ENCODE peak calls at places on chromosomes 1 and 21, in eight cellular contexts. G, F, M, L, J, T, Q and S are unnamed samples.

GRCh38 chr1:10681296-10682113 is 114.9 kb downstream of the CASZ1 start:
- DNase-seq in G (no peak), F (no peak), M (no peak), L (no peak), J (no peak), T (no peak), Q (no peak), S (no peak)

GRCh38 chr21:36630485-36631206 is 68.3 kb upstream of the SIM2 start:
- DNase-seq in G (peak), F (peak), M (peak), L (peak), J (peak), T (peak), Q (peak), S (peak)

GRCh38 chr1:28540651-28541050 is 12.2 kb upstream of the TRNAU1AP start:
- DNase-seq in G (no peak), F (no peak), M (no peak), L (no peak), J (no peak), T (no peak), Q (no peak), S (no peak)

GRCh38 chr1:198701766-198702539 is 63.1 kb downstream of the PTPRC start:
- DNase-seq in G (no peak), F (no peak), M (no peak), L (no peak), J (no peak), T (no peak), Q (no peak), S (no peak)

GRCh38 chr1:248892590-248892989 is 13.4 kb upstream of the PGBD2 start:
- DNase-seq in G (no peak), F (no peak), M (no peak), L (no peak), J (no peak), T (no peak), Q (no peak), S (no peak)

GRCh38 chr1:3261969-3262579 is 192.4 kb upstream of the ARHGEF16 start:
- DNase-seq in G (no peak), F (no peak), M (no peak), L (no peak), J (no peak), T (no peak), Q (no peak), S (no peak)

GRCh38 chr1:157154940-157155514 is 16.8 kb upstream of the ETV3 start:
- DNase-seq in G (peak), F (peak), M (no peak), L (peak), J (no peak), T (peak), Q (no peak), S (no peak)

GRCh38 chr1:206914138-206914537 is 7.6 kb downstream of the FCMR start:
- DNase-seq in G (no peak), F (no peak), M (no peak), L (no peak), J (no peak), T (no peak), Q (no peak), S (no peak)

GRCh38 chr1:2590233-2591141 is 3.9 kb downstream of the PRXL2B start:
- DNase-seq in G (no peak), F (no peak), M (no peak), L (peak), J (no peak), T (no peak), Q (no peak), S (no peak)

GRCh38 chr1:109091196-109092193 is 931 bp downstream of the TMEM167B start:
- DNase-seq in G (peak), F (peak), M (no peak), L (no peak), J (no peak), T (no peak), Q (no peak), S (peak)

GRCh38 chr1:109484519-109484975 is 842 bp downstream of the ATXN7L2 start:
- DNase-seq in G (no peak), F (no peak), M (no peak), L (no peak), J (no peak), T (no peak), Q (no peak), S (no peak)

GRCh38 chr1:194931166-194931565 is 1677.1 kb downstream of the KCNT2 start:
- DNase-seq in G (peak), F (no peak), M (no peak), L (no peak), J (no peak), T (no peak), Q (no peak), S (no peak)

GRCh38 chr1:30988045-30988444 is 77.5 kb downstream of the PUM1 start:
- DNase-seq in G (no peak), F (no peak), M (no peak), L (no peak), J (no peak), T (no peak), Q (no peak), S (no peak)

GRCh38 chr1:239909894-239910293 is 181.8 kb upstream of the FMN2 start:
- DNase-seq in G (peak), F (no peak), M (no peak), L (peak), J (no peak), T (no peak), Q (no peak), S (no peak)

GRCh38 chr21:45019887-45020537 is 54.4 kb upstream of the ADARB1 start:
- DNase-seq in G (no peak), F (no peak), M (no peak), L (peak), J (no peak), T (no peak), Q (peak), S (no peak)

DNA sequence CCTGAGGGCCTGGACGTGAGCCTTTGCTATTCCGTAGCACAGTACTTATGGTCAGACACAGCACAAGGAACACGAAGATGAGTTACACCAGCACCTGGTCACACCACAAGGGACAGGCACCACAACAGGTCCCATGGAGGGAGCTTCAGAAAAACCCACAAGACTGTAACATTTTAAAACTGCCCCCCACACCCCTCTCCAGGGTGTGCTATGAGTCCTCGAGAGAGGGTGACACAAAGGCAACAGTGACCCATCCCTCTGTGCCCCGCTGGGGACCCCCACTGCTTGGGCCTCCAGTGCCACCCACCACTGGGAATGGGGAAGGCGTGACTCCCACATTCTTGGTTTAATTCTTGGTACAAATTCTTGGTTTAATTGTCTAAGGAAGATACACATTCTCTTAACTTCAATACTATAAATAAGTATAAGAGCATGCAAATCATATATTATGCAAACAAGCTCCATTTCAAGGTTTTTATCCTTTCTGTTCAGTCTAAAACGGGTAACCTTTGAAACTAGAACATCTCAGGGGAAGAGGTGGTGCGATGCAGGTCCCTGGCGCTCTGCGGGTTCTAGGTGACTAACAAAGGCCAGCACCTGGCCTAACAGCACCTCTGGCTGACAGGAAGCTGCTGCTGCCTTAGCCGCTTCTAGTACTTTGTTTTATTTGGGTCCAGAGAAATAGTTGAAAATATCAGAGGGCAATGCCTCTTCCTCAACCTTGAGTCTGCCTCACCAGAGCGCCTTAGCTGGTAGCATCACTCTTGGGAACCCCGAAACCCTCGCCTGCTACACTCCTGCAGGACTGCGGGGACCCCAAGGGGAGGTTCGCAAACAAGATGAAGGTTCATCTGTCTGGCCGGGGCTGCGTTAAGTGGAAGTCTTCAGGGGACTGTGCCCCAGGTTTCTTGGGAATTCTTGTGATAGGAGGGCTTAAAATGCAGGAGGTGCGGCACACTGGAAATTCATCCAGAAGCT is 45.7 kb downstream of the PRDM15 start:
- DNase-seq in G (no peak), F (no peak), M (no peak), L (no peak), J (no peak), T (no peak), Q (no peak), S (no peak)
- H3K27ac ChIP-seq in G (no peak), F (no peak), M (no peak), L (no peak), J (no peak), T (no peak), Q (no peak), S (no peak)

DNA sequence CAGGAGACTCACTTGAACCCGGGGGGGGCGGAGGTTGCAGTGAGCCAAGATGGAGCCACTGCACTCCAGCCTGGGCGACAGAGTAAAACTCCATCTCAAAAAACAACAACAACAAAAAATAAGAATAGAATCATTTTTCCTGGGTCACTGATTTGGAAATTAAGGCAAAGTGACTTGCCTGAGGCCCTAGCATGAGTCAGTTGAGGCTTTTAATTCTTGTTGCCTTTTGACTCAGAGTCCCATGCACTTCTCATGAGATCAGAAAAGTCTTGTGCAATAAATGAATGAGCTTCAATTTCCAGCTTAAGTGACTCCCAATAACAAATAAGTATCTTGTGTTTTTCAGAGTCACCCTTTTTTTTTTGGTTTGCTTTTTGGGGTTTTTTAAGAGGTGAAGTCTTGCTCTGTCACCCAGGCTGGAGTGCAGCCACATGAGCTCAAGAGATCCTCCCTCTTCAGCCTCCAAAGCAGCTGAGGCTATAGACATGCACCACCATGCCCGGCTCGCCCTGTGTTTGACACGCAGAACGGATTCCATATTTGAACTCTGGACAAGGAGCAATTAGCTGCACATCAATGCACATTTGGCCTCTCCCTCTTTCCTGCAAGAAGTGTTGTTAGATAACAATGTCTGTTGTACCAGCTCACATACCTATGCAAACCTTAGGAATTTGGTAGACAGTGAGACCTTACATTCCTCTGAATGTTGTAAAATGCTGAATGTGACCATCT is 3.3 kb upstream of the PLEKHM2 start:
- DNase-seq in G (peak), F (no peak), M (no peak), L (no peak), J (no peak), T (peak), Q (no peak), S (no peak)
- H3K27ac ChIP-seq in G (peak), F (peak), M (no peak), L (no peak), J (no peak), T (peak), Q (peak), S (no peak)

DNA sequence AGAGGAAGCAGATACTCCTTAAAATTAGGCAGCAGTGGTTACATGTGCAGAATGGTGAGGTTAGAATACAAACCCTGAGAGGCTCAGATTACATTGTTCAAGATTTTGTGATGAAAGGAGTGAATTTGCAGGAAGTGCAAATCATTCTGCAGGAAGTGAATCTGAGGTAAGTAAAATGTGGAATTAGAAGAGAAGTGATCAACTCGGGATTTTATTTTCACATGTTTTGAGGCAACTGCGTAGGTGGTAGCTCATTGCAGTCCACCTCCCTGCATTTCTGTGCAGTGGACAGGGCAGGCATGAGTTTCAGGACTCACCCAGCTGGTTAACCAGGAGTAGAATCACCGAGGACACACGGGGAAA is 2.1 kb upstream of the PLA2G2C start:
- DNase-seq in G (no peak), F (no peak), M (no peak), L (no peak), J (no peak), T (no peak), Q (no peak), S (no peak)
- H3K27ac ChIP-seq in G (no peak), F (peak), M (no peak), L (no peak), J (no peak), T (no peak), Q (no peak), S (no peak)

GRCh38 chr1:215567491-215568286 is 585 bp downstream of the KCTD3 start:
- DNase-seq in G (peak), F (peak), M (peak), L (peak), J (peak), T (no peak), Q (peak), S (peak)
- H3K27ac ChIP-seq in G (peak), F (peak), M (peak), L (peak), J (peak), T (peak), Q (peak), S (peak)

GRCh38 chr1:203650012-203650836 is 23.6 kb downstream of the ATP2B4 start:
- DNase-seq in G (peak), F (peak), M (peak), L (peak), J (no peak), T (peak), Q (peak), S (peak)
- H3K27ac ChIP-seq in G (peak), F (peak), M (peak), L (peak), J (no peak), T (peak), Q (peak), S (peak)

GRCh38 chr1:66197785-66198184 is 336.2 kb upstream of the SGIP1 start:
- DNase-seq in G (no peak), F (no peak), M (no peak), L (no peak), J (no peak), T (no peak), Q (no peak), S (no peak)
- H3K27ac ChIP-seq in G (no peak), F (no peak), M (no peak), L (no peak), J (no peak), T (no peak), Q (no peak), S (no peak)